ENCODE peak calls at places on chromosome 6, in seven cellular contexts. Z is aorta; P is mesenchymal stem cell; W is tibial artery; K is CD8-positive, alpha-beta T cell; U is cardiac muscle cell; S is MG63. X is an unnamed sample. For H3K9me3, the result is how much of the 10 kb centered on the place peaks cover.

GRCh38 chr6:13528777-13529343 is 41.5 kb upstream of the GFOD1 start:
- DNase-seq in Z (no peak), P (no peak), W (no peak), K (no peak), U (no peak), S (no peak), X (no peak)

GRCh38 chr6:123810214-123810613 is 6.5 kb downstream of the NKAIN2 start:
- DNase-seq in Z (no peak), P (no peak), W (no peak), K (no peak), U (no peak), S (no peak), X (no peak)

GRCh38 chr6:37381579-37381978 is 27.8 kb downstream of the RNF8 start:
- DNase-seq in Z (no peak), P (peak), W (no peak), K (peak), U (peak), S (peak), X (peak)

GRCh38 chr6:157235600-157236039 is 87.7 kb downstream of the TMEM242 start:
- DNase-seq in Z (peak), P (peak), W (peak), K (peak), U (peak), S (peak), X (peak)

GRCh38 chr6:34204693-34205092 is 32.0 kb upstream of the HMGA1 start:
- DNase-seq in Z (no peak), P (no peak), W (no peak), K (no peak), U (no peak), S (no peak), X (no peak)

GRCh38 chr6:154931741-154932424 is 63.2 kb upstream of the TIAM2 start:
- DNase-seq in Z (no peak), P (peak), W (no peak), K (no peak), U (peak), S (no peak), X (no peak)

GRCh38 chr6:125509477-125509876 is 207.7 kb upstream of the HDDC2 start:
- DNase-seq in Z (no peak), P (no peak), W (no peak), K (no peak), U (no peak), S (no peak), X (no peak)

GRCh38 chr6:134632034-134632433 is 314.1 kb upstream of the SGK1 start:
- DNase-seq in Z (no peak), P (no peak), W (no peak), K (no peak), U (no peak), S (no peak), X (no peak)

GRCh38 chr6:126077810-126078791 is 91.8 kb downstream of the TRMT11 start:
- DNase-seq in Z (no peak), P (peak), W (no peak), K (no peak), U (no peak), S (no peak), X (no peak)

DNA sequence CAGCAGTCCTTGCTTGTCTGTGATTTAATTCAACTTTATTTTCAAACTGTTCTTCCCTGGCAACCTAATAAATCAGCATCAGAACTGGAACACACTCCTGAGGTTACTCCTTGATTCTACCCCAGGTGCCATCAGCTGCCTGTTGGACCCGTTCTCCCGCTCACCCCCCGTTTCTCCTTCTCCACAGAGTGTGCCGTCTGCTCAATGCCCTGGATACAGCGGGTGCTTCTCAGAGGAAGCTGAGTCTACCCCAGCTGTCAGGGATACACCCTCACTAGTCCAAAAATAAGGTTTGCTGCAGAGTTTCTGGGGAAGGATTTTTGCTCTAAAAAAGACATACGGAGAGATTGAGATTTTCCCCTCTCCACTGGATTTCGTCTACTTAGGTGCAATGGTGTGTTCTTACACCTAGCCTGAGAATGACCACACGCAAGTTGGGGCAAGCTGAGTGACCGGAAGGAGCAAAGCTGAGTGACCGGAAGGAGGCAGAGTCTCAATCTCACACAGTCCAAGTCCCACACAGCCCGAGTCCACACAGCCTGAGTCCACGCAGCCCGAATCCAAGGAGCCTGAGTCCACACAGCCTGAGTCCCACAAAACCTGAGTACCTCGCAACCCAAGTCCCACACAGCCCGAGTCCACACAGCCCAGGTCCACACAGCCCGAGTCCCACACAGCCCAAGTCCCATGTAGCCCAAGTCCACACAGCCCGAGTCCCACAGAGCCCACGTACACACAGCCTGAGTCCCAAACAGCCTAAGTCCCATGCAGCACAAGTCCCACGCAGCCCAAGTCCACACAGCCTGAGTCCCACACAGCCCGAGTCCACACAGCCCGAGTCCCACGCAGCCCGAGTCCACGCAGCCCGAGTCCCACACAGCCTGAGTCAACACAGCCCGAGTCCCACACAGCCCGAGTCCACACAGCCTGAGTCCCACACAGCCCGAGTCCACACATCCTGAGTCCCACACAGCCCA is 58.6 kb upstream of the DACT2 start:
- DNase-seq in Z (no peak), P (no peak), W (peak), K (no peak), U (no peak), S (no peak), X (no peak)
- H3K9me3 ChIP-seq in Z (under half), P (under half), W (under half), K (under half), U (under half), S (under half), X (half or more)

DNA sequence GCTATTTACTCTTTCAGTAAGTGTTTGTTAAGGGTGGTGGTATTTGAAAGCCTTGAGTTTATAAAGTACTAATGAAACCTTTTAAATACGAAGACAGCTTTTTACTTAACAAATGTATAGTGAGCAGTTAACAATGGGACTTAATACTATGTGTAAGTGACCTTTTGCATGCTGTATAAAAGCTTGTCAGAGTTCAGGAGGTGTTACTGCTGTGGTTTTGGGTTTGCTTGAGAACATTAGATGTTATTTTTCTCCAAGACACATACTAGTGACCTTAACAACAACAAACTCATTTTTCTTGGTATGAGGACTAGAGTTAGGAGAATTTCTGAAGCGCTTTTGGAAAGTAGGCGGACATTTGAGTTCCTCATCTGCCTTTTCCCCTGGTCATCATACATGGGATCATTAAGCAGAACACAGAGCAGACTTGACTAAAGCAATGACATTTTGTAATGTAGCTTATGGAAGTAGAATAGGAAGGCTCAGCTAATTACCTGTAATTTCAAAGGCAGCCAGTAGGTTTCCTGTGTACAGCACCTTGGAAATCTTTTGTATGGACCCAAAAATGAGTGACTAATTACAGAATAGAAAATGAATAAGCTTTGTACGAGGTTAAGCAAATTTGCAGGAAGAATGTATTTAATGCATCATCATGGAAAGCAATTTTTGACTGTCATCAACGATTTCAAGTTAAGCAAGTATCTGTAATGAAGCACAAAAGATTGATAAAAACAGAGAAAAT is 14.1 kb downstream of the CDYL start:
- DNase-seq in Z (no peak), P (no peak), W (no peak), K (no peak), U (no peak), S (no peak), X (no peak)
- H3K9me3 ChIP-seq in Z (under half), P (under half), W (under half), K (under half), U (under half), S (under half), X (under half)

GRCh38 chr6:90739802-90740201 is 152.9 kb upstream of the MAP3K7 start:
- DNase-seq in Z (no peak), P (no peak), W (no peak), K (no peak), U (no peak), S (no peak), X (no peak)
- H3K9me3 ChIP-seq in Z (under half), P (under half), W (under half), K (under half), U (under half), S (under half), X (under half)

GRCh38 chr6:151014404-151015150 is 149.1 kb downstream of the MTHFD1L start:
- DNase-seq in Z (peak), P (peak), W (peak), K (peak), U (peak), S (peak), X (peak)
- H3K9me3 ChIP-seq in Z (under half), P (under half), W (under half), K (under half), U (under half), S (under half), X (under half)

GRCh38 chr6:136284909-136285308 is 4.7 kb downstream of the BCLAF1 start:
- DNase-seq in Z (no peak), P (peak), W (no peak), K (no peak), U (peak), S (no peak), X (peak)
- H3K9me3 ChIP-seq in Z (under half), P (under half), W (under half), K (under half), U (under half), S (under half), X (under half)

GRCh38 chr6:119842191-119842590 is 492.6 kb upstream of the MAN1A1 start:
- DNase-seq in Z (no peak), P (no peak), W (no peak), K (no peak), U (no peak), S (no peak), X (no peak)

GRCh38 chr6:119844385-119844784 is 494.8 kb upstream of the MAN1A1 start:
- DNase-seq in Z (no peak), P (no peak), W (no peak), K (no peak), U (no peak), S (no peak), X (no peak)

GRCh38 chr6:119848706-119849105 is 499.1 kb upstream of the MAN1A1 start:
- DNase-seq in Z (no peak), P (no peak), W (no peak), K (no peak), U (no peak), S (no peak), X (no peak)

GRCh38 chr6:119845161-119845560 is 495.6 kb upstream of the MAN1A1 start:
- DNase-seq in Z (no peak), P (no peak), W (no peak), K (no peak), U (no peak), S (no peak), X (no peak)
- H3K9me3 ChIP-seq in Z (under half), P (under half), W (under half), K (under half), U (under half), S (under half), X (under half)

GRCh38 chr6:331622-332521 is 39.6 kb downstream of the DUSP22 start:
- DNase-seq in Z (peak), P (no peak), W (peak), K (no peak), U (no peak), S (no peak), X (no peak)
- H3K9me3 ChIP-seq in Z (under half), P (under half), W (under half), K (under half), U (under half), S (under half), X (under half)

GRCh38 chr6:41636803-41637178 is 1.5 kb upstream of the MDFI start:
- DNase-seq in Z (no peak), P (peak), W (no peak), K (no peak), U (peak), S (no peak), X (peak)
- H3K9me3 ChIP-seq in Z (under half), P (under half), W (under half), K (under half), U (under half), S (under half), X (under half)

DNA sequence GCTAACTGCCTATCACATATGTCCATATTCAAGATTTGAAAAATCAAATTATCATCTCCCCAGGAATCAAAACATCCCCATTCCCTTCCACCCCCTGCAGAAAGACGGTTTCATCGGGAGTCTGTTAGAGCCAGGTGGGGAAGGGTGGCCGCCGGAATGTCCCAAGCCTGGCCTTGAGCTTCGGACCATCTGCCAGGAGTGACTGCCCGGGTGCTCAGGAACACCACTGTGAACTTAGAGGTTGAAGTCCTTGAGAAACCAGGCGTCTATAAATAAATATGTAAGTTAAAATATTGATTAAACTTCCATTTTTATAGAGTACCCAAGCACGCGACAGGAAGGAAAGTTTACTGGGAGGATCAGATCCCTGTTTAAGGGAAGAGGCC is 250.8 kb downstream of the DLL1 start:
- DNase-seq in Z (peak), P (no peak), W (peak), K (no peak), U (no peak), S (no peak), X (no peak)
- H3K9me3 ChIP-seq in Z (under half), P (under half), W (under half), K (under half), U (under half), S (under half), X (under half)

X was measured in mammary epithelial cell.